ENCODE peak calls at places on chromosomes 12 and 14, in six cellular contexts. P is NB4; S is mucosa of descending colon; F is fibroblast of mammary gland; J is fibroblast of villous mesenchyme; I is CD8-positive, alpha-beta T cell. K is an unnamed sample.

GRCh38 chr14:103121161-103121845 is 2.0 kb upstream of the TNFAIP2 start:
- DNase-seq in P (peak; percentile 92), S (peak; percentile 76), F (peak; percentile 44), J (peak; percentile 59), I (no peak), K (no peak)

GRCh38 chr14:36556811-36557433 is 25.5 kb downstream of the NKX2-8 start:
- DNase-seq in P (peak; percentile 31), S (no peak), F (peak; percentile 24), J (peak; percentile 12), I (no peak), K (peak; percentile 41)

GRCh38 chr12:111636209-111636928 is 37.3 kb upstream of the ATXN2 start:
- DNase-seq in P (peak; percentile 25), S (peak; percentile 49), F (peak; percentile 57), J (peak; percentile 71), I (no peak), K (peak; percentile 61)

GRCh38 chr12:97794335-97794734 is 331.7 kb downstream of the RMST start:
- DNase-seq in P (no peak), S (no peak), F (no peak), J (no peak), I (no peak), K (no peak)

GRCh38 chr14:51738754-51739153 is 87.0 kb downstream of the FRMD6 start:
- DNase-seq in P (peak; percentile 4), S (no peak), F (no peak), J (no peak), I (no peak), K (no peak)

GRCh38 chr14:97138801-97139200 is 341.6 kb downstream of the VRK1 start:
- DNase-seq in P (peak; percentile 8), S (no peak), F (no peak), J (no peak), I (no peak), K (no peak)

GRCh38 chr12:112525426-112525809 is 106.7 kb downstream of the PTPN11 start:
- DNase-seq in P (no peak), S (no peak), F (no peak), J (no peak), I (no peak), K (no peak)

GRCh38 chr12:8033153-8034044 is 883 bp downstream of the FOXJ2 start:
- DNase-seq in P (peak; percentile 68), S (no peak), F (peak; percentile 50), J (peak; percentile 68), I (no peak), K (peak; percentile 51)

GRCh38 chr12:50778663-50779590 is 15.0 kb downstream of the ATF1 start:
- DNase-seq in P (no peak), S (no peak), F (no peak), J (no peak), I (no peak), K (no peak)

GRCh38 chr12:87953257-87953860 is 75.8 kb downstream of the C12orf50 start:
- DNase-seq in P (peak; percentile 62), S (no peak), F (peak; percentile 60), J (peak; percentile 37), I (no peak), K (peak; percentile 26)

GRCh38 chr12:52637299-52637698 is 14.7 kb downstream of the KRT2 start:
- DNase-seq in P (no peak), S (no peak), F (no peak), J (no peak), I (no peak), K (no peak)

GRCh38 chr14:99939421-99939820 is 125.8 kb upstream of the EVL start:
- DNase-seq in P (no peak), S (no peak), F (no peak), J (no peak), I (no peak), K (no peak)

GRCh38 chr12:99390707-99391106 is 256.8 kb upstream of the GARIN6 start:
- DNase-seq in P (peak; percentile 25), S (no peak), F (peak; percentile 2), J (no peak), I (no peak), K (peak; percentile 49)

GRCh38 chr12:95385646-95386045 is 88.3 kb upstream of the METAP2 start:
- DNase-seq in P (no peak), S (no peak), F (peak; percentile 54), J (peak; percentile 46), I (no peak), K (no peak)

GRCh38 chr12:57842342-57843294 is 3.9 kb downstream of the CTDSP2 start:
- DNase-seq in P (peak; percentile 35), S (no peak), F (no peak), J (no peak), I (no peak), K (peak; percentile 49)

GRCh38 chr12:127125607-127126259 is 1141.2 kb upstream of the TMEM132C start:
- DNase-seq in P (no peak), S (no peak), F (peak; percentile 91), J (peak; percentile 65), I (no peak), K (no peak)

GRCh38 chr12:52646613-52647012 is 5.4 kb downstream of the KRT2 start:
- DNase-seq in P (no peak), S (no peak), F (no peak), J (no peak), I (no peak), K (no peak)

GRCh38 chr12:128797119-128798118 is 26.3 kb downstream of the SLC15A4 start:
- DNase-seq in P (no peak), S (no peak), F (peak; percentile 40), J (no peak), I (no peak), K (no peak)

GRCh38 chr12:76921072-76921471 is 42.3 kb upstream of the CSRP2 start:
- DNase-seq in P (no peak), S (no peak), F (no peak), J (no peak), I (no peak), K (no peak)

GRCh38 chr14:62436256-62436655 is 609.0 kb downstream of the KCNH5 start:
- DNase-seq in P (no peak), S (no peak), F (no peak), J (no peak), I (no peak), K (no peak)

GRCh38 chr14:62428429-62429203 is 616.6 kb downstream of the KCNH5 start:
- DNase-seq in P (no peak), S (no peak), F (peak; percentile 5), J (peak; percentile 18), I (no peak), K (no peak)

GRCh38 chr14:62431496-62431895 is 613.8 kb downstream of the KCNH5 start:
- DNase-seq in P (peak; percentile 1), S (no peak), F (no peak), J (no peak), I (no peak), K (no peak)

DNA sequence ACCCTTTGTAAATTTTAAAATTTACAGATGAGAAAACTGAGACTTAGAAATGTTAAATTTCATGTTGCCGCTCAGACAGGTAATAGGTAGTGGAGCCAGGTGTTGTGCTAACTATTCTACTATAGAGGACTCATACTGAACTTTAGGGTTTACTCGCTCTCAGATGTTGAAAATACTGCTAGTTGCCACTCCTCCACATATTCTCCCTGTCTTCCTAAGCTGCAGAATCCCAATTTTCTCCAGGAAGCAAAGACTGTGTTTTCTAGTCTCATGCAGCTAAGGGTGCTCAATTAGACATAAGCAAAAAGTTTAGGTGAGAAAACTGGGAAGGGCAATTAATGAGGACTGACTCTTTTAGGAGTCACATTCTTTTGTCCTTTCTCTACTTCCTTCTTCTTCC is 612.3 kb downstream of the KCNH5 start:
- DNase-seq in P (no peak), S (no peak), F (no peak), J (no peak), I (no peak), K (no peak)
- TF ChIP-seq CTCF in P (no peak), S (no peak), F (no peak), J (no peak), I (no peak), K (no peak)

GRCh38 chr14:69260979-69261605 is 1.1 kb downstream of the GALNT16 start:
- DNase-seq in P (no peak), S (no peak), F (no peak), J (no peak), I (peak; percentile 3), K (peak; percentile 62)
- TF ChIP-seq CTCF in P (peak; percentile 6), S (peak; percentile 70), F (peak; percentile 15), J (peak; percentile 44), I (no peak), K (peak; percentile 64)

DNA sequence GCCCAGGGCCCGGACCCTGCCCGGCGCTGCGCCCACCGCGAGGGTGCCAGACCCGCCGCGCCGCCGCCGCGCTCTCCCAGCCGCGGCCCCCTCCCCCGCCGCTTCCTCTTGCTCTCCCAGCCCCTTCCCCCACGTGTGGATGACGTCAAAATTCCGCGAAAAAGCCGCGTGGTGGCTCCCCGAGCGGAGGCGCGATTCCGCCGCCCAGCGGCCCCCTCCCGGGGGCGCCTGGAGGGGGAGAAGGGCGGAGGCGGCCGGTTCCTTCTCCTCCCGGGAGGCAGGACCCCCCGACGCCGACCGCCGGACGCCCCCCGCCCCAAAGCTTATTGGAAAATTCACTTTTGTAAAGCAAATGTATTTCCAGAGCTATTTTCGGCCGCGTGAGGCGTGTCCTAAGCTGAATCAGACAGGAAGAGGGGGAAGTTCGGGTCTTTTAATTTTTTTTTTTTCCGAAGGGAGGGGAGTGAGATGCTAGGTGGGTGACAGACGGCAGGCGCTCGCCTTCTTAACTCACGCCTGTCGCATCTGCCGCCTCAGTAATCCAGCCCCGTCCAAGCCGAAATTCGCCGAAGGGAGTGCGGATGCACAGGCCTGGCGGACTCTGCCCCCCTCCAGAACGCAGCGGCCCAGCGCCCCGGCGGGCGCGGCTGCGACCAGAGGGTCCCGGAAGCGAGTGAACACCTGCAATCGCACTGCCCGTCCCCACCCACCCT is 4.1 kb upstream of the CCND2 start:
- DNase-seq in P (peak; percentile 92), S (peak; percentile 93), F (peak; percentile 50), J (peak; percentile 42), I (peak; percentile 87), K (peak; percentile 87)
- TF ChIP-seq CTCF in P (peak; percentile 10), S (no peak), F (no peak), J (no peak), I (no peak), K (no peak)

DNA sequence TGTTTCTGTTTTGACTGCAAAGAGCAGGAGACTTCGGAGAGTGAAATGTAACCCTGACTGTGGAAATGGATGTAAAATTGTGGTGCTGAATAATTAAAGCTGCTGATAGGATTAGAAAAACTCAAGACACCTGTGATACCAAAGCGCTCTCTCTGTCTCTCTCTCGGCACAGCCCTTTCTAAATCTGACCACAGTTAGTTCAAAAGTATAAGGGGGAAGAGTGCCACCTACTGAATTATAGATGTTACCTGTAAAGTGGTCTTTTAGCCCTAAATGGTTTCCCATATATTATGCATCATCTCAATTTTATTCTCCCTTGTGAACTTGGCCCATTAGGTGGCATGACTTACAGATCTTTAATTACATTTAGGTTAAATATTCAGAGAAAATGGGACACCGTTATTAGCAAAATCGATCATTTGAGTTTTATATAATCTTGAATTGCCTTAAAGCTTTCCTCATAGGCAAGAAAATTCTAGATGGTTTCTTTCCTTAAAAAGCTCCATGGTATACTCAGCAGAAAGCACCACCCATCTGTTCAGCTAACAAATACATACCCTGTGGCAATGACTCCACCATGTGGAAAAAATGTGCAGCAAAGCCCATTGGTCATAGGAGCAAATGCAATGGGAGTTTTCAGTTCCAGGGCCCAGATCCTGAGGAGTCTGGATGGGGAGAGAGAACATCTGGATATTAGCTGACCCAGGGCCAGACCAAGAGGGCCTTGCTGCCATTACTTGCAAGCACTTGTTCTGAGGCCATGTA is 18.1 kb downstream of the RFC5 start:
- DNase-seq in P (peak; percentile 27), S (no peak), F (peak; percentile 71), J (peak; percentile 61), I (no peak), K (peak; percentile 12)
- TF ChIP-seq CTCF in P (peak; percentile 18), S (no peak), F (peak; percentile 44), J (peak; percentile 47), I (no peak), K (peak; percentile 26)

GRCh38 chr12:68786929-68787328 is 21.0 kb upstream of the MDM2 start:
- DNase-seq in P (peak; percentile 65), S (no peak), F (no peak), J (no peak), I (no peak), K (no peak)
- TF ChIP-seq CTCF in P (peak; percentile 20), S (no peak), F (peak; percentile 4), J (no peak), I (no peak), K (no peak)

K was measured in nephron progenitor cell.